ENCODE peak calls at places on chromosomes 12 and 14, in ten cellular contexts. P is stomach; W is fibroblast of mammary gland; Z is AG04450; J is fibroblast of lung; Y is CD4-positive, alpha-beta T cell; K is HFF-Myc; B is IMR-90; Q is RWPE1; O is lower lobe of right lung. I is an unnamed sample.

GRCh38 chr14:68757618-68758081 is 35.2 kb downstream of the ZFP36L1 start:
- DNase-seq in P (no peak), W (peak), Z (no peak), J (peak), Y (no peak), K (no peak), B (peak), Q (no peak), O (peak), I (no peak)

GRCh38 chr12:43655586-43655985 is 103.0 kb downstream of the PUS7L start:
- DNase-seq in P (no peak), W (peak), Z (no peak), J (peak), Y (no peak), K (no peak), B (peak), Q (no peak), O (no peak), I (no peak)

GRCh38 chr14:90511795-90512331 is 115.0 kb downstream of the CALM1 start:
- DNase-seq in P (no peak), W (no peak), Z (no peak), J (no peak), Y (no peak), K (no peak), B (no peak), Q (no peak), O (no peak), I (no peak)

GRCh38 chr14:54889919-54890318 is 12.7 kb downstream of the GCH1 start:
- DNase-seq in P (no peak), W (no peak), Z (no peak), J (no peak), Y (no peak), K (no peak), B (peak), Q (no peak), O (no peak), I (no peak)

GRCh38 chr14:58151264-58151700 is 731 bp downstream of the ARMH4 start:
- DNase-seq in P (no peak), W (peak), Z (no peak), J (no peak), Y (no peak), K (no peak), B (no peak), Q (no peak), O (no peak), I (no peak)

GRCh38 chr12:29537292-29537691 is 39.8 kb upstream of the OVCH1 start:
- DNase-seq in P (no peak), W (peak), Z (peak), J (peak), Y (no peak), K (no peak), B (peak), Q (peak), O (no peak), I (peak)

GRCh38 chr12:25401547-25402345 is 151.0 kb upstream of the KRAS start:
- DNase-seq in P (no peak), W (peak), Z (no peak), J (no peak), Y (no peak), K (no peak), B (no peak), Q (no peak), O (no peak), I (no peak)

GRCh38 chr14:95316826-95317225 is 2.9 kb downstream of the CLMN start:
- DNase-seq in P (no peak), W (no peak), Z (no peak), J (no peak), Y (no peak), K (no peak), B (no peak), Q (no peak), O (peak), I (no peak)

GRCh38 chr12:113831486-113831885 is 134.6 kb downstream of the RBM19 start:
- DNase-seq in P (no peak), W (no peak), Z (no peak), J (no peak), Y (no peak), K (no peak), B (no peak), Q (no peak), O (no peak), I (no peak)

GRCh38 chr14:81565441-81566290 is 32.0 kb upstream of the SEL1L start:
- DNase-seq in P (no peak), W (peak), Z (no peak), J (no peak), Y (no peak), K (no peak), B (no peak), Q (peak), O (no peak), I (no peak)

GRCh38 chr14:35565896-35566464 is 32.0 kb downstream of the INSM2 start:
- DNase-seq in P (no peak), W (no peak), Z (no peak), J (no peak), Y (no peak), K (no peak), B (no peak), Q (no peak), O (no peak), I (no peak)

GRCh38 chr14:101665478-101666078 is 95.9 kb upstream of the PPP2R5C start:
- DNase-seq in P (no peak), W (peak), Z (peak), J (peak), Y (peak), K (peak), B (peak), Q (peak), O (no peak), I (peak)

GRCh38 chr14:29710015-29710414 is 217.6 kb downstream of the PRKD1 start:
- DNase-seq in P (no peak), W (peak), Z (no peak), J (no peak), Y (no peak), K (no peak), B (peak), Q (no peak), O (no peak), I (no peak)

GRCh38 chr12:116882742-116883141 is 1.5 kb upstream of the HRK start:
- DNase-seq in P (no peak), W (peak), Z (no peak), J (peak), Y (no peak), K (no peak), B (peak), Q (no peak), O (no peak), I (no peak)

GRCh38 chr14:74663884-74664283 is 49.0 kb downstream of the AREL1 start:
- DNase-seq in P (no peak), W (peak), Z (no peak), J (no peak), Y (no peak), K (no peak), B (no peak), Q (no peak), O (no peak), I (no peak)

GRCh38 chr14:36356862-36357261 is 36.4 kb upstream of the MBIP start:
- DNase-seq in P (no peak), W (no peak), Z (no peak), J (no peak), Y (no peak), K (no peak), B (no peak), Q (no peak), O (no peak), I (no peak)

GRCh38 chr14:96095581-96096476 is 56.7 kb downstream of the C14orf132 start:
- DNase-seq in P (peak), W (peak), Z (peak), J (peak), Y (no peak), K (peak), B (peak), Q (peak), O (no peak), I (peak)

GRCh38 chr14:101604935-101605767 is 43.9 kb downstream of the DIO3 start:
- DNase-seq in P (no peak), W (no peak), Z (no peak), J (no peak), Y (no peak), K (no peak), B (no peak), Q (no peak), O (no peak), I (no peak)

GRCh38 chr12:28568083-28568482 is 377.8 kb downstream of the CCDC91 start:
- DNase-seq in P (peak), W (peak), Z (peak), J (peak), Y (no peak), K (peak), B (peak), Q (peak), O (no peak), I (peak)

GRCh38 chr12:53065470-53065869 is 13.7 kb downstream of the SPRYD3 start:
- DNase-seq in P (no peak), W (no peak), Z (no peak), J (no peak), Y (no peak), K (no peak), B (no peak), Q (no peak), O (no peak), I (no peak)

GRCh38 chr12:49367381-49368239 is at the start of gene SPATS2:
- DNase-seq in P (no peak), W (no peak), Z (no peak), J (peak), Y (no peak), K (no peak), B (no peak), Q (no peak), O (peak), I (no peak)

GRCh38 chr12:77323778-77324415 is 258.5 kb upstream of the E2F7 start:
- DNase-seq in P (no peak), W (no peak), Z (no peak), J (no peak), Y (no peak), K (no peak), B (no peak), Q (no peak), O (no peak), I (no peak)

GRCh38 chr12:116539361-116539771 is 19.8 kb upstream of the MAP1LC3B2 start:
- DNase-seq in P (no peak), W (peak), Z (no peak), J (peak), Y (no peak), K (no peak), B (peak), Q (no peak), O (no peak), I (no peak)

GRCh38 chr12:101775814-101776213 is 36.6 kb upstream of the SYCP3 start:
- DNase-seq in P (no peak), W (no peak), Z (no peak), J (no peak), Y (no peak), K (no peak), B (no peak), Q (no peak), O (no peak), I (no peak)

GRCh38 chr12:100359822-100360221 is 2.9 kb downstream of the SLC17A8 start:
- DNase-seq in P (no peak), W (no peak), Z (no peak), J (peak), Y (no peak), K (no peak), B (peak), Q (peak), O (no peak), I (no peak)

GRCh38 chr12:115756271-115756670 is 521.2 kb downstream of the MED13L start:
- DNase-seq in P (no peak), W (no peak), Z (no peak), J (no peak), Y (no peak), K (no peak), B (no peak), Q (no peak), O (no peak), I (no peak)

GRCh38 chr12:81558031-81558430 is 201.1 kb downstream of the PPFIA2 start:
- DNase-seq in P (no peak), W (peak), Z (no peak), J (peak), Y (no peak), K (no peak), B (peak), Q (no peak), O (no peak), I (no peak)

GRCh38 chr14:52950410-52950897 is 396 bp downstream of the FERMT2 start:
- DNase-seq in P (peak), W (peak), Z (no peak), J (no peak), Y (peak), K (peak), B (peak), Q (peak), O (peak), I (no peak)
- TF ChIP-seq CTCF in P (no peak), W (no peak), Z (no peak), J (no peak), Y (no peak), K (no peak), B (no peak), Q (no peak), O (no peak), I (no peak)

GRCh38 chr12:2548095-2548494 is 246.7 kb upstream of the FKBP4 start:
- DNase-seq in P (no peak), W (no peak), Z (no peak), J (no peak), Y (no peak), K (no peak), B (peak), Q (no peak), O (no peak), I (no peak)
- TF ChIP-seq CTCF in P (no peak), W (no peak), Z (no peak), J (no peak), Y (no peak), K (no peak), B (peak), Q (no peak), O (no peak), I (no peak)

DNA sequence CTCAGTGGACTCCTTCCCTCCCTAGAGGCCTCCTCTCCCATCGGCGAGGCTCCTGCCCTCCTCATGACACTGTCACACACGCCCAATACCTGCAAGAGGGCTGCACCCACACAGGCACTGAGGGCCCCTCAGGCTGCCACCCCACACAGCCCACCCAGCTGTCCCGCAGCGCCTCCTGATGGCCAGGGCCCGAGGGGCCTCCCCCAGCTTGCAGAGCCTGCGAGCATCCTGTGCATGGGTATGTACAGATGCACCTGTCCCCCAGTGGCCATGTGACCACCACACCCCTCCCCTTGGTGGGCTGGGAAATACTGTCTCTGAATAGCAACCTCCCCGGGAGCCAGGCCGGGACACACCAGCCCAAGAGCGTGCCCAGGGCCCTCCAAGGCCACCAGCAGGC is 19.0 kb upstream of the NUDT14 start:
- DNase-seq in P (no peak), W (no peak), Z (no peak), J (no peak), Y (no peak), K (no peak), B (no peak), Q (no peak), O (no peak), I (no peak)
- TF ChIP-seq CTCF in P (no peak), W (no peak), Z (no peak), J (no peak), Y (no peak), K (peak), B (peak), Q (no peak), O (no peak), I (no peak)

DNA sequence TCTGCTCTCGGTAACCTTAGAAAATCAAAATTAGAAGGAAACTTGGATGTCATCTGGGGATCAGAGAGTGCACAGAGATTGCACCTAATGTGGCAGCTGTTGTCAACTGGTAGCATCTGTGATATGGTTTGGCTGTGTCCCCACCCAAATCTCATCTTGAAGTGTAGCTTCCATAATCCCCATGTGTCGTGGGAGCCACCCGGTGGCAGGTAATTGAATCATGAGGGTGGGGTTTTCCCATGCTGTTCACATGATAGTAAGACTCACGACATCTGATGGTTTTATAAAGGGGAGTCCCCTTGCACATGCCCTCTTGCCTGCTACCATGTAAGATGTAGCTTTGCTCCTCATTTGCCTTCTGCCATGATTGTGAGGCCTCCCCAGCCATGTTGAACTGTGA is 127.7 kb upstream of the SRRM4 start:
- DNase-seq in P (no peak), W (no peak), Z (no peak), J (no peak), Y (no peak), K (no peak), B (no peak), Q (no peak), O (no peak), I (no peak)
- TF ChIP-seq CTCF in P (no peak), W (no peak), Z (no peak), J (no peak), Y (no peak), K (no peak), B (no peak), Q (no peak), O (no peak), I (no peak)

DNA sequence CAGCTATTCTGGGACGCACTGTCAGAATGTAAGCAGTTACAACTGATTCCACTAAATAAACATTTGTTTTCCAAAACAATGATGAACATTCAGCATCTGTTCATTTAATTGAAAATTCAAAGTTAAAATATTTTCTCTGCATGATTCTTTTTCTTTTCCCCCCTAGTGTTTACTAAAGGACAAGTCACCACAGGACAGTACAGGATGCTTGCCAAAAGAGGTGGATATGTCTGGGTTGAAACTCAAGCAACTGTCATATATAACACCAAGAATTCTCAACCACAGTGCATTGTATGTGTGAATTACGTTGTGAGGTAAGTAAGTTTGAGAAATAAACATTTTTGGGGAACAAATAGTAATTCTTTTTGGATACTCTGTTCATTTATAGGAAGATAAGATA is 28.2 kb upstream of the SNAPC1 start:
- DNase-seq in P (no peak), W (no peak), Z (no peak), J (no peak), Y (no peak), K (no peak), B (no peak), Q (no peak), O (no peak), I (no peak)
- TF ChIP-seq CTCF in P (no peak), W (no peak), Z (no peak), J (no peak), Y (no peak), K (no peak), B (no peak), Q (no peak), O (no peak), I (no peak)

GRCh38 chr14:63039800-63040380 is 5.4 kb downstream of the KCNH5 start:
- DNase-seq in P (no peak), W (peak), Z (peak), J (peak), Y (no peak), K (no peak), B (peak), Q (peak), O (no peak), I (no peak)
- TF ChIP-seq CTCF in P (no peak), W (peak), Z (peak), J (peak), Y (no peak), K (peak), B (peak), Q (peak), O (peak), I (no peak)

GRCh38 chr12:111788178-111788654 is 21.5 kb downstream of the ALDH2 start:
- DNase-seq in P (peak), W (peak), Z (no peak), J (no peak), Y (no peak), K (no peak), B (peak), Q (peak), O (no peak), I (peak)
- TF ChIP-seq CTCF in P (no peak), W (peak), Z (peak), J (peak), Y (no peak), K (peak), B (peak), Q (peak), O (peak), I (peak)

DNA sequence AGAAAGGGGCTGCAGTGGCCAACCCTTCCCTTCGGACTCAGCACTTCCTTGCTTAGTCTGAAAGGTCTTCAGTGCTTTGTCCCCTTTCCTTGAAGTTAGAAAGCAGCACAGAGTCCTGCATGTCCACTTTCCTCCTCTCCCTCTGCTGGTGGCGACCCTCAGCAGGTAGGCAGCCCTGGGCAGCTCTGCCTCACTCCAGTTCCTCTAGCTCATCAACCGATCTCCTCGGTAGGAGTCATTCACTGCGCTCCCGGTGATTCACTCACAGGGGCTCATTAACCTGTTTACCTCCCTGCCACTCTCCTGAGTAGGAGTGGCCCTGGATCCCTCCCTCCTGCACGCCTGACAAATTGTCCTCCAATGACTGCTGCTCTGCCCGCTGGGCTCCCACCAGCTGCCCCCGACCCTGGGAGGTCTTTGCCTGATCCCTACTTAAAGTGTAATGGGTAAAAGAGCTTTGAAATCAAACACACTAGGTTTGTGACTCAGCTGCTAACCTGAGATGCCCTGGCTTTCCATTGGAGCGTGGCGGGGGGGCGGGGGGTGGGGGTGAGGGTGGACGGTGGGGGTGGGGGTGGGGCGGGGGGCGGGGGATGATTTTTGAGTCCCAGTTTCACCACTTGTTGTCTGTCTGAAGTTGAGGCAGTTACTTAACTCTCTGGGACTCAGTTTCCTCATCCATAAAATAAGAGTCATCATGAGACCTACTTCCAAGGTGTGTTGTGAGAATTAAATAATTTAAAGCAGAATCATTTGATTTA is 4.2 kb downstream of the SCNN1A start:
- DNase-seq in P (peak), W (peak), Z (no peak), J (peak), Y (no peak), K (peak), B (peak), Q (peak), O (peak), I (no peak)
- TF ChIP-seq CTCF in P (no peak), W (peak), Z (peak), J (peak), Y (no peak), K (peak), B (peak), Q (no peak), O (no peak), I (peak)